ENCODE peak calls at places on chromosomes 5 and 9, in eight cellular contexts. S is cardiac fibroblast, F is NB4, A is fibroblast of mammary gland, C is heart right ventricle, Q is left lung, I is foreskin fibroblast, O is adrenal gland. T is an unnamed sample.

GRCh38 chr5:33195431-33196128 is 245.2 kb upstream of the TARS1 start:
- DNase-seq in S (peak), F (no peak), A (peak), C (no peak), Q (no peak), I (peak), O (no peak), T (peak)

GRCh38 chr5:139062910-139063663 is 135.1 kb downstream of the SIL1 start:
- DNase-seq in S (no peak), F (no peak), A (no peak), C (no peak), Q (no peak), I (no peak), O (no peak), T (no peak)

GRCh38 chr5:80069251-80069650 is 34.1 kb downstream of the THBS4 start:
- DNase-seq in S (no peak), F (no peak), A (no peak), C (no peak), Q (no peak), I (no peak), O (no peak), T (peak)

GRCh38 chr9:34237836-34238235 is 59.0 kb downstream of the UBAP1 start:
- DNase-seq in S (no peak), F (no peak), A (no peak), C (no peak), Q (peak), I (no peak), O (no peak), T (no peak)

GRCh38 chr5:1037123-1037670 is 28.6 kb downstream of the NKD2 start:
- DNase-seq in S (no peak), F (no peak), A (no peak), C (peak), Q (no peak), I (no peak), O (no peak), T (no peak)

GRCh38 chr9:126844085-126844484 is 16.4 kb upstream of the ZBTB34 start:
- DNase-seq in S (peak), F (no peak), A (peak), C (no peak), Q (no peak), I (peak), O (peak), T (peak)

GRCh38 chr5:144710620-144711019 is 539.9 kb downstream of the KCTD16 start:
- DNase-seq in S (no peak), F (no peak), A (no peak), C (no peak), Q (no peak), I (no peak), O (no peak), T (no peak)

GRCh38 chr5:57559110-57559635 is 76.6 kb upstream of the ACTBL2 start:
- DNase-seq in S (no peak), F (no peak), A (no peak), C (no peak), Q (no peak), I (peak), O (no peak), T (no peak)

GRCh38 chr5:2879701-2880100 is 128.2 kb upstream of the IRX2 start:
- DNase-seq in S (no peak), F (no peak), A (no peak), C (no peak), Q (no peak), I (peak), O (no peak), T (no peak)

GRCh38 chr9:35827486-35827885 is 1.0 kb downstream of the FAM221B start:
- DNase-seq in S (peak), F (no peak), A (peak), C (no peak), Q (no peak), I (peak), O (no peak), T (peak)

GRCh38 chr5:152650413-152650812 is 245.3 kb upstream of the NMUR2 start:
- DNase-seq in S (no peak), F (no peak), A (no peak), C (no peak), Q (no peak), I (no peak), O (no peak), T (no peak)

GRCh38 chr9:16337322-16338029 is 533.0 kb downstream of the BNC2 start:
- DNase-seq in S (peak), F (no peak), A (peak), C (no peak), Q (no peak), I (peak), O (peak), T (peak)

GRCh38 chr9:112555844-112556482 is 69.3 kb downstream of the KIAA1958 start:
- DNase-seq in S (no peak), F (no peak), A (no peak), C (no peak), Q (no peak), I (no peak), O (no peak), T (no peak)

GRCh38 chr9:94945191-94946144 is 219.0 kb downstream of the AOPEP start:
- DNase-seq in S (peak), F (peak), A (peak), C (no peak), Q (no peak), I (peak), O (peak), T (peak)

GRCh38 chr9:112765281-112765680 is 14.7 kb downstream of the SNX30 start:
- DNase-seq in S (no peak), F (no peak), A (no peak), C (no peak), Q (no peak), I (no peak), O (no peak), T (no peak)

GRCh38 chr9:134895849-134896833 is 15.5 kb downstream of the FCN2 start:
- DNase-seq in S (peak), F (peak), A (peak), C (peak), Q (no peak), I (peak), O (peak), T (peak)

GRCh38 chr5:106290841-106291240 is 1379.9 kb downstream of the EFNA5 start:
- DNase-seq in S (no peak), F (no peak), A (peak), C (no peak), Q (no peak), I (peak), O (no peak), T (no peak)

GRCh38 chr9:15642369-15642962 is 89.6 kb downstream of the CCDC171 start:
- DNase-seq in S (peak), F (peak), A (peak), C (no peak), Q (no peak), I (peak), O (no peak), T (peak)

GRCh38 chr5:77851229-77852067 is 75.3 kb upstream of the TBCA start:
- DNase-seq in S (peak), F (no peak), A (peak), C (peak), Q (peak), I (peak), O (peak), T (peak)

GRCh38 chr9:113160571-113160970 is 9.8 kb downstream of the SLC31A2 start:
- DNase-seq in S (no peak), F (no peak), A (no peak), C (no peak), Q (no peak), I (no peak), O (no peak), T (no peak)

GRCh38 chr5:67287795-67288194 is 91.2 kb upstream of the CD180 start:
- DNase-seq in S (peak), F (no peak), A (peak), C (no peak), Q (no peak), I (peak), O (no peak), T (peak)

GRCh38 chr9:82382887-82383616 is 394.5 kb downstream of the SPATA31D1 start:
- DNase-seq in S (no peak), F (no peak), A (no peak), C (no peak), Q (no peak), I (no peak), O (no peak), T (no peak)

GRCh38 chr9:33748633-33749304 is 46.6 kb upstream of the PRSS3 start:
- DNase-seq in S (no peak), F (peak), A (no peak), C (no peak), Q (no peak), I (no peak), O (no peak), T (no peak)

GRCh38 chr5:136992796-136993489 is 506.2 kb downstream of the SPOCK1 start:
- DNase-seq in S (peak), F (no peak), A (no peak), C (no peak), Q (no peak), I (no peak), O (no peak), T (no peak)

GRCh38 chr9:137487454-137488329 is 28.6 kb upstream of the NSMF start:
- DNase-seq in S (peak), F (no peak), A (no peak), C (no peak), Q (peak), I (no peak), O (no peak), T (peak)

GRCh38 chr5:51392689-51393199 is 9.5 kb downstream of the ISL1 start:
- DNase-seq in S (no peak), F (no peak), A (no peak), C (no peak), Q (no peak), I (no peak), O (no peak), T (no peak)

GRCh38 chr5:56950626-56951130 is 1.2 kb downstream of the MIER3 start:
- DNase-seq in S (peak), F (peak), A (peak), C (peak), Q (peak), I (peak), O (peak), T (peak)

GRCh38 chr5:2303391-2304100 is 420.8 kb upstream of the IRX4 start:
- DNase-seq in S (no peak), F (no peak), A (no peak), C (no peak), Q (no peak), I (peak), O (no peak), T (no peak)

GRCh38 chr5:131258733-131259132 is 5.1 kb upstream of the CDC42SE2 start:
- DNase-seq in S (no peak), F (no peak), A (no peak), C (no peak), Q (no peak), I (no peak), O (no peak), T (no peak)

GRCh38 chr5:88502179-88503064 is 233.8 kb upstream of the TMEM161B start:
- DNase-seq in S (peak), F (peak), A (no peak), C (no peak), Q (no peak), I (peak), O (peak), T (no peak)

GRCh38 chr9:8649157-8649556 is 849.6 kb upstream of the DMAC1 start:
- DNase-seq in S (no peak), F (peak), A (peak), C (no peak), Q (no peak), I (no peak), O (no peak), T (no peak)

GRCh38 chr9:122151267-122151828 is 8.2 kb downstream of the NDUFA8 start:
- DNase-seq in S (no peak), F (no peak), A (no peak), C (no peak), Q (no peak), I (no peak), O (no peak), T (no peak)

GRCh38 chr5:179336126-179336870 is 9.0 kb downstream of the ADAMTS2 start:
- DNase-seq in S (no peak), F (no peak), A (no peak), C (no peak), Q (peak), I (no peak), O (no peak), T (no peak)

DNA sequence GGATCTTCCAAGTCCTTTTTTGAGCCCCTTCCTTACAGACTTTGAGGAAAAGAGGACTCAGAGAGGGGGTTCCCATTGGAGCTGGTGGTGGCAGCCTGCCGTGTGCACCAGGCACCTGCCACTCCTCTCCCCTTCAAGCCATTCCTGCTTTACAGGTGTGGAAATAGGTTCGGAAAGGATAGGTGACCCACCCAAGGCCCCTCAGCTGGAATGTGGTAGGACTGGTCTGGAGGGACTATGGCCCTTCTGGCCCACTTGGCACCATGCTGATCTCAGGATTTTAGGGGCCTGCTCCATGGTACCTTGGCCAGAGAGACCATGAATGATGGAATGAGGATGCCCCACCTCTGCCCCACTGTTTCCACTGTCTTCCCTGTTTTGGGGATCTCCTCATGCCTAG is 1.4 kb downstream of the GALNT12 start:
- DNase-seq in S (no peak), F (no peak), A (no peak), C (no peak), Q (no peak), I (no peak), O (no peak), T (no peak)
- H3K4me3 ChIP-seq in S (no peak), F (no peak), A (no peak), C (no peak), Q (no peak), I (no peak), O (no peak), T (no peak)

GRCh38 chr9:73183917-73184861 is 32.5 kb downstream of the ANXA1 start:
- DNase-seq in S (peak), F (peak), A (peak), C (no peak), Q (no peak), I (peak), O (no peak), T (peak)
- TF ChIP-seq CTCF in S (peak), F (no peak), A (peak), C (peak), Q (peak), I (no peak), O (peak), T (peak)

GRCh38 chr5:142600611-142601360 is 85.1 kb downstream of the FGF1 start:
- DNase-seq in S (peak), F (no peak), A (peak), C (peak), Q (no peak), I (peak), O (peak), T (peak)
- H3K4me3 ChIP-seq in S (peak), F (no peak), A (peak), C (peak), Q (no peak), I (peak), O (no peak), T (peak)

GRCh38 chr5:44952376-44952775 is 143.6 kb downstream of the MRPS30 start:
- DNase-seq in S (peak), F (peak), A (peak), C (no peak), Q (no peak), I (peak), O (peak), T (peak)
- TF ChIP-seq CTCF in S (peak), F (peak), A (peak), C (peak), Q (peak), I (peak), O (peak), T (peak)

DNA sequence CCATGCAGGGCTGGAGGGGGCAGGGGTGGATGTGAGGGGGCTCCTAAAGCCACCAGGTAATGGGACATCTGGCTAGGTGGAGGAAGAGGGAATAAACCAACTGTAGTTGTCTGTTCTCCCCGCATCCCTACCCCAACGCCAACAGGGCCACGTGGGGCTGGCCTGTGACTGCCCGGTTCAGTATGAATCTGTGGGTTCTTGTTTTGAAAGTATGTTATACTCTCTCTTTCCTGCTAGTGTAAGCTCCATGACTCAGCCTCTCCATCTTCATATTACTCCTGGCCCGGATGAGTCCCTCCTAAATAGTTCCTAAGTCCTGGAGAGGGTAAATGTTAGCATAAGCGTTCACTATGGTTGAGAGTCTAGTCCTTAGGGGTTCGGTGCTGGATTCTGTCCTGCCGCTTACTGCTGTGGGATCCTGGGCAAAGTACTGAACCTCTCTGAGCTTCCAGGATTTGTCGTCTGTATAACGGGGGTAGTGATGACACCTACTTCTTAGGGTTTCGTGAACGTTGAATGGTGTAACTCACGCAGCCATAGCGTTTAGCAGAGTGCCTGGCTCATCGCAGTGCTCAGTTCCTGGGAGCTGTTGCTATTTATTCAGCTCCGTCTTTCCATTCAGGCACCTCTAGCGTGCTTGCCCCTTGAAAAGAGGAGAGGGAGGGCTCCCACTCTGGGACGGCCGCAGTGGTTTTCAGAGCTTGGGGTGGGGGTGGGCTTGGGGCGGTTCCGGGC is 28.8 kb downstream of the LHX2 start:
- DNase-seq in S (peak), F (peak), A (peak), C (no peak), Q (no peak), I (peak), O (no peak), T (peak)
- H3K4me3 ChIP-seq in S (peak), F (no peak), A (peak), C (peak), Q (peak), I (peak), O (no peak), T (peak)

GRCh38 chr9:109558718-109559151 is 60.6 kb upstream of the PTPN3 start:
- DNase-seq in S (peak), F (no peak), A (no peak), C (no peak), Q (no peak), I (no peak), O (no peak), T (no peak)

GRCh38 chr9:109557481-109557880 is 59.4 kb upstream of the PTPN3 start:
- DNase-seq in S (no peak), F (no peak), A (no peak), C (no peak), Q (no peak), I (no peak), O (no peak), T (no peak)

GRCh38 chr9:109556786-109557185 is 58.7 kb upstream of the PTPN3 start:
- DNase-seq in S (no peak), F (no peak), A (no peak), C (no peak), Q (no peak), I (no peak), O (no peak), T (no peak)

GRCh38 chr9:109561137-109561536 is 63.0 kb upstream of the PTPN3 start:
- DNase-seq in S (no peak), F (no peak), A (no peak), C (no peak), Q (no peak), I (no peak), O (no peak), T (no peak)

DNA sequence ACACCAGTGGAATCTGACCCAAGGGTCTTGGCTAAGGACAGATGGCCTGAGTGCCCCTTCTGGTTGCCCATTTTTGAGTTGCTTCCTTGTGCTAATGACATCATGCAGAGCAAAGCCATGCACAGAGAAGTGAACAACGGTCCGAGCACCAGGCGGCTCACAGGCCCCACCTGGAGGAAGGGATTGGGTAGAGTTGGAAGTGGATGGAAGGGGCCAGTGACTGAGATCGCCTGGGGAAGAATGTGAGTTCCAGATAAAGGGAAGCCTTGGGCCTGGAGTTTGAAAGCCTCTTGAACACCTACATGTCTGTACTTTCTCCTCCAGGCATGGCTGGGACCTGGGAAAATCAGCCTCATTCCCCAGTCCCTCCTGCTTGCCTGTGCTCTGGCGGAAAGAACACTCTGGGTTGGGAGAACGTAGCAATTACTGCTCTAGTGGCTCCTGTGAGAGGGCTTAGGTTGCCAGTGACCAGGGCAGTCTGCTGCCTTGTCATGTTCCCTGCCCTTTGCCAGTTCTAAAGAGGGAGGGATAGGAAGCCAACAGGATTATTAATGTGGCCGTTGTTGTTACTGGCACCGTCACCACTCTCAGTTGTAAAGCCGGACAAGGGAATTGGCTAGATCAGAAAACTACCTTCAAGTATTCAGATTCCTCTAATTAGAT is 62.5 kb upstream of the PTPN3 start:
- DNase-seq in S (no peak), F (peak), A (no peak), C (no peak), Q (no peak), I (no peak), O (no peak), T (no peak)
- TF ChIP-seq CTCF in S (no peak), F (peak), A (no peak), C (no peak), Q (no peak), I (no peak), O (no peak), T (no peak)

GRCh38 chr9:130940693-130941576 is 1.9 kb upstream of the FIBCD1 start:
- DNase-seq in S (peak), F (peak), A (peak), C (peak), Q (peak), I (peak), O (peak), T (peak)

GRCh38 chr9:130938652-130939404 is at the start of gene FIBCD1:
- DNase-seq in S (peak), F (peak), A (peak), C (no peak), Q (no peak), I (peak), O (no peak), T (no peak)

GRCh38 chr9:130939405-130939941 is 426 bp upstream of the FIBCD1 start:
- DNase-seq in S (no peak), F (peak), A (no peak), C (no peak), Q (peak), I (peak), O (no peak), T (no peak)

GRCh38 chr9:130938184-130938651 is 829 bp downstream of the FIBCD1 start:
- DNase-seq in S (no peak), F (no peak), A (no peak), C (no peak), Q (no peak), I (no peak), O (no peak), T (no peak)

GRCh38 chr9:130940023-130940549 is 1.0 kb upstream of the FIBCD1 start:
- DNase-seq in S (no peak), F (no peak), A (no peak), C (no peak), Q (no peak), I (no peak), O (no peak), T (no peak)
- H3K4me3 ChIP-seq in S (no peak), F (no peak), A (no peak), C (no peak), Q (no peak), I (no peak), O (no peak), T (no peak)

GRCh38 chr9:87594662-87595061 is 97.0 kb downstream of the DAPK1 start:
- DNase-seq in S (no peak), F (no peak), A (no peak), C (no peak), Q (no peak), I (no peak), O (no peak), T (no peak)
- TF ChIP-seq CTCF in S (no peak), F (no peak), A (no peak), C (no peak), Q (no peak), I (no peak), O (no peak), T (no peak)